ENCODE peak calls at places on chromosome 19, in six cellular contexts. One of them, this sample, is unnamed.

GRCh38 chr19:40116075-40116474 is 25.3 kb upstream of the ZNF780A start:
- DNase-seq in breast epithelium: no peak
- DNase-seq in lung: no peak
- DNase-seq in adrenal gland: no peak
- DNase-seq in ascending aorta: no peak
- DNase-seq in suprapubic skin: no peak
- DNase-seq in this sample: no peak

GRCh38 chr19:10420444-10421239 is at the start of gene PDE4A:
- DNase-seq in ascending aorta: no peak
- DNase-seq in breast epithelium: no peak
- DNase-seq in suprapubic skin: no peak
- DNase-seq in adrenal gland: no peak
- DNase-seq in lung: no peak
- DNase-seq in this sample: no peak

GRCh38 chr19:52602931-52603330 is 32.8 kb downstream of the ZNF701 start:
- DNase-seq in adrenal gland: no peak
- DNase-seq in breast epithelium: no peak
- DNase-seq in lung: no peak
- DNase-seq in ascending aorta: no peak
- DNase-seq in suprapubic skin: no peak
- DNase-seq in this sample: no peak

GRCh38 chr19:19453129-19453461 is 47.6 kb downstream of the GATAD2A start:
- DNase-seq in adrenal gland: no peak
- DNase-seq in breast epithelium: no peak
- DNase-seq in lung: no peak
- DNase-seq in suprapubic skin: no peak
- DNase-seq in ascending aorta: no peak
- DNase-seq in this sample: no peak

GRCh38 chr19:9799162-9799561 is 19.7 kb downstream of the FBXL12 start:
- DNase-seq in suprapubic skin: no peak
- DNase-seq in adrenal gland: no peak
- DNase-seq in ascending aorta: no peak
- DNase-seq in lung: no peak
- DNase-seq in breast epithelium: no peak
- DNase-seq in this sample: no peak

GRCh38 chr19:19276851-19277250 is 3.8 kb upstream of the TM6SF2 start:
- DNase-seq in ascending aorta: no peak
- DNase-seq in lung: no peak
- DNase-seq in adrenal gland: no peak
- DNase-seq in breast epithelium: no peak
- DNase-seq in suprapubic skin: no peak
- DNase-seq in this sample: no peak

GRCh38 chr19:52689804-52690394 is 44.9 kb downstream of the ZNF611 start:
- DNase-seq in adrenal gland: peak; percentile 46
- DNase-seq in ascending aorta: no peak
- DNase-seq in breast epithelium: peak; percentile 60
- DNase-seq in lung: peak; percentile 51
- DNase-seq in suprapubic skin: peak; percentile 84
- DNase-seq in this sample: peak; percentile 88

GRCh38 chr19:51440846-51441409 is 17.3 kb downstream of the SIGLEC8 start:
- DNase-seq in adrenal gland: no peak
- DNase-seq in lung: no peak
- DNase-seq in ascending aorta: no peak
- DNase-seq in suprapubic skin: no peak
- DNase-seq in breast epithelium: no peak
- DNase-seq in this sample: no peak

GRCh38 chr19:33206261-33207039 is 12.3 kb downstream of the LRP3 start:
- DNase-seq in ascending aorta: no peak
- DNase-seq in breast epithelium: no peak
- DNase-seq in lung: no peak
- DNase-seq in suprapubic skin: no peak
- DNase-seq in adrenal gland: no peak
- DNase-seq in this sample: no peak

GRCh38 chr19:30704716-30705115 is 332.5 kb downstream of the ZNF536 start:
- DNase-seq in suprapubic skin: no peak
- DNase-seq in lung: no peak
- DNase-seq in ascending aorta: no peak
- DNase-seq in breast epithelium: no peak
- DNase-seq in adrenal gland: no peak
- DNase-seq in this sample: no peak

GRCh38 chr19:14512420-14512961 is 5.7 kb downstream of the DNAJB1 start:
- DNase-seq in breast epithelium: no peak
- DNase-seq in ascending aorta: no peak
- DNase-seq in adrenal gland: no peak
- DNase-seq in lung: no peak
- DNase-seq in suprapubic skin: no peak
- DNase-seq in this sample: no peak

GRCh38 chr19:17654993-17655392 is 33.2 kb downstream of the UNC13A start:
- DNase-seq in suprapubic skin: no peak
- DNase-seq in ascending aorta: no peak
- DNase-seq in breast epithelium: no peak
- DNase-seq in lung: no peak
- DNase-seq in adrenal gland: no peak
- DNase-seq in this sample: no peak

GRCh38 chr19:55590621-55591020 is 8.7 kb downstream of the FIZ1 start:
- DNase-seq in breast epithelium: no peak
- DNase-seq in lung: no peak
- DNase-seq in adrenal gland: no peak
- DNase-seq in suprapubic skin: no peak
- DNase-seq in ascending aorta: no peak
- DNase-seq in this sample: no peak

GRCh38 chr19:33795370-33796163 is 1.1 kb upstream of the KCTD15 start:
- DNase-seq in adrenal gland: peak; percentile 63
- DNase-seq in breast epithelium: peak; percentile 77
- DNase-seq in lung: peak; percentile 75
- DNase-seq in suprapubic skin: no peak
- DNase-seq in ascending aorta: no peak
- DNase-seq in this sample: no peak

GRCh38 chr19:958967-959685 is 25.0 kb upstream of the WDR18 start:
- DNase-seq in ascending aorta: no peak
- DNase-seq in breast epithelium: no peak
- DNase-seq in lung: no peak
- DNase-seq in adrenal gland: no peak
- DNase-seq in suprapubic skin: no peak
- DNase-seq in this sample: no peak

GRCh38 chr19:38255759-38256052 is 468 bp downstream of the PPP1R14A start:
- DNase-seq in suprapubic skin: no peak
- DNase-seq in breast epithelium: no peak
- DNase-seq in ascending aorta: no peak
- DNase-seq in lung: no peak
- DNase-seq in adrenal gland: peak; percentile 43
- DNase-seq in this sample: no peak

GRCh38 chr19:58356236-58356970 is 3.1 kb upstream of the A1BG start:
- DNase-seq in ascending aorta: no peak
- DNase-seq in breast epithelium: no peak
- DNase-seq in lung: no peak
- DNase-seq in suprapubic skin: no peak
- DNase-seq in adrenal gland: no peak
- DNase-seq in this sample: no peak

GRCh38 chr19:8673281-8673891 is 25.2 kb downstream of the ACTL9 start:
- DNase-seq in ascending aorta: no peak
- DNase-seq in lung: no peak
- DNase-seq in adrenal gland: no peak
- DNase-seq in suprapubic skin: peak; percentile 33
- DNase-seq in breast epithelium: no peak
- DNase-seq in this sample: no peak

GRCh38 chr19:36771275-36772231 is 1.1 kb downstream of the ZNF850 start:
- DNase-seq in suprapubic skin: peak; percentile 70
- DNase-seq in ascending aorta: no peak
- DNase-seq in adrenal gland: peak; percentile 84
- DNase-seq in breast epithelium: peak; percentile 73
- DNase-seq in lung: peak; percentile 53
- DNase-seq in this sample: no peak

GRCh38 chr19:57191141-57192063 is at the start of gene ZNF264:
- DNase-seq in suprapubic skin: peak; percentile 93
- DNase-seq in ascending aorta: peak; percentile 47
- DNase-seq in adrenal gland: peak; percentile 90
- DNase-seq in breast epithelium: peak; percentile 91
- DNase-seq in lung: peak; percentile 93
- DNase-seq in this sample: no peak

GRCh38 chr19:14519245-14519859 is 1.2 kb upstream of the DNAJB1 start:
- DNase-seq in breast epithelium: no peak
- DNase-seq in suprapubic skin: no peak
- DNase-seq in adrenal gland: no peak
- DNase-seq in ascending aorta: no peak
- DNase-seq in lung: no peak
- DNase-seq in this sample: no peak

GRCh38 chr19:45815501-45816216 is 551 bp upstream of the RSPH6A start:
- DNase-seq in adrenal gland: no peak
- DNase-seq in ascending aorta: no peak
- DNase-seq in breast epithelium: no peak
- DNase-seq in lung: no peak
- DNase-seq in suprapubic skin: no peak
- DNase-seq in this sample: no peak

GRCh38 chr19:11457115-11457514 is 21.7 kb downstream of the PRKCSH start:
- DNase-seq in lung: no peak
- DNase-seq in breast epithelium: no peak
- DNase-seq in ascending aorta: no peak
- DNase-seq in suprapubic skin: no peak
- DNase-seq in adrenal gland: no peak
- DNase-seq in this sample: no peak

DNA sequence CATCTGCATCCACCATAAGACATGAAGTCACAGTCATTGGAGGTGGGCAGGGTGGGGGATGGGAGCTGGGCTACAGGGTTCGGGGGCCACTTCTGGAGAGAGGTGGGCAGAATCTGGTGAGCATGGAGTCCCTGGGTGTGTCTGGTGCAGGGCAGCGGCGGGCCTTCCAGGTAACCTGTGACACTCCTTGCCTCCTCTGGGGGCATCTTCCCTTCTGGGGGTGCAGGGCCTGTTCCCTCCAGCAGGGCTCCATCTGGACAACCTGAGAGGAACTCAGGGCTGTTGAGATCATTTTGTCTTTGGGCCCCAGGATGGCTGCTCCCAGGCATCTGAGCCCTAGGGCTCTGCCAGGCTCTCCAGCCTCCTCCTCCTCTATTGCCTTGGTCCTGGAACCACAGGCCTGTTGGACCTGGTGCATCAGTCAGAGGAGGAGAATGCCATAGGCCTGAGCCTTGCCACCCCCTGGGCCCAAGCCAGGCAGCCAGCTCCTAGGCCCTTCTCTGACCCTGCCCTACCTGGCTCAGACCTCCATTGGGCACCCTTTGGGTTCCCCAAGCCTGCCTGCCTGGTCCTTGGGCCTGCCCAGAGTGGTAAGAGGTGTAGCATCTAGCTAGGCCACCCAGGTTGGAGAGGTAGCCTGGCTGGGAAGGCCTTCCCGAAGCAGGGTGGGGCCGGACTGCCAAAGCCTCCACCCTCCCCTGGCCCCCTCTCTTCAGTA is 13.4 kb downstream of the LYL1 start:
- DNase-seq in breast epithelium: no peak
- DNase-seq in suprapubic skin: no peak
- DNase-seq in ascending aorta: no peak
- DNase-seq in lung: no peak
- DNase-seq in adrenal gland: no peak
- DNase-seq in this sample: no peak
- TF ChIP-seq CTCF in breast epithelium: peak; percentile 34
- TF ChIP-seq CTCF in suprapubic skin: peak; percentile 7
- TF ChIP-seq CTCF in ascending aorta: no peak
- TF ChIP-seq CTCF in lung: no peak
- TF ChIP-seq CTCF in adrenal gland: no peak
- TF ChIP-seq CTCF in this sample: no peak

DNA sequence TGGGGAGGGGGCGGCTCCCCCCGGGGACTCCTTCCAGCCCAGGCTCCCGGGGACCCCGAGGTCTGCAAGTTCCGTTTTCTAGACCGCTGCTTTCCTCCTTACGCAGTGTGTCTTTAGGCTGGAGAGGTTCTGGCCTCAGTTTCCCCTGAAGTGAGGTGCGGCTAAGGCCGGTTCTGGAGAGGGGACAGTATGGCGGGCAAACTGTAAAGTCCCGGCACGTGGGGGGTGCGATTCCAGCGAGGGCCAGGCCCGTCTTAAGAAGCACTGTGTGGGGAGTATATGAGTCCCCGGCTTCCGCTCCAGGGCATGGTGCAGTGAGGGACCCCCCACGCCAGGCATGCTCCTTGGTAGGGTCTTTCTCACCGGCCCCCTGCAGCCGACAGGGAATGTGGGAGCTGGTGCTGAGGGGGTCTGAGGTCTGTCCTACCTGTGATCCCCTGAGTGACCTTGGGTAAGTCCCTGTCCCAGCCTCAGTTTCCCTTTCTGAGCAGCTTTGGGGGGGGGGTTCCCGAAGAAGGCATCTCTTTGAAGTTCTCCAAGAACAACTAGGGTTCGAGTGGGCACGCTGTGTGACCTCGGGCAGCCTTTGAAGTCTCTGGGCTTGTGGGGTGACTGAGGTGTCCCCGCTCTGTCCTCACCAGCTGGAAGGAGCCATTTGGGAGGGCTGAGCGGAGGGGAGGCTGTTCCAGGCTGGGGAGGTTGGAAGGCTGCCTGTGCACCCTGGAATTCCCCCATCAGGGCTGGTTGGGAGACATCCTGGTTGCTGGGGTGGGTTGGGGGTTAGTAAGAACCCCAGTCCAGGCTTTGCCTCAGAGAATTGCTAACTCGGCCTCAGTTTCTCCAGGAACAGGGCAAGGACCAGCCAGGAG is 1.4 kb downstream of the NFIC start:
- DNase-seq in adrenal gland: peak; percentile 56
- DNase-seq in suprapubic skin: no peak
- DNase-seq in ascending aorta: no peak
- DNase-seq in lung: no peak
- DNase-seq in breast epithelium: no peak
- DNase-seq in this sample: no peak
- H3K27ac ChIP-seq in adrenal gland: peak overlapping the region; percentile 98
- H3K27ac ChIP-seq in suprapubic skin: peak overlapping the region; percentile 95
- H3K27ac ChIP-seq in ascending aorta: peak overlapping the region; percentile 100
- H3K27ac ChIP-seq in lung: peak overlapping the region; percentile 86
- H3K27ac ChIP-seq in breast epithelium: peak overlapping the region; percentile 99
- H3K27ac ChIP-seq in this sample: peak overlapping the region; percentile 100

GRCh38 chr19:4557186-4557970 is 2.1 kb downstream of the SEMA6B start:
- DNase-seq in adrenal gland: no peak
- DNase-seq in suprapubic skin: no peak
- DNase-seq in breast epithelium: no peak
- DNase-seq in lung: no peak
- DNase-seq in ascending aorta: no peak
- DNase-seq in this sample: no peak
- TF ChIP-seq CTCF in adrenal gland: no peak
- TF ChIP-seq CTCF in suprapubic skin: no peak
- TF ChIP-seq CTCF in breast epithelium: no peak
- TF ChIP-seq CTCF in lung: no peak
- TF ChIP-seq CTCF in ascending aorta: no peak
- TF ChIP-seq CTCF in this sample: no peak

DNA sequence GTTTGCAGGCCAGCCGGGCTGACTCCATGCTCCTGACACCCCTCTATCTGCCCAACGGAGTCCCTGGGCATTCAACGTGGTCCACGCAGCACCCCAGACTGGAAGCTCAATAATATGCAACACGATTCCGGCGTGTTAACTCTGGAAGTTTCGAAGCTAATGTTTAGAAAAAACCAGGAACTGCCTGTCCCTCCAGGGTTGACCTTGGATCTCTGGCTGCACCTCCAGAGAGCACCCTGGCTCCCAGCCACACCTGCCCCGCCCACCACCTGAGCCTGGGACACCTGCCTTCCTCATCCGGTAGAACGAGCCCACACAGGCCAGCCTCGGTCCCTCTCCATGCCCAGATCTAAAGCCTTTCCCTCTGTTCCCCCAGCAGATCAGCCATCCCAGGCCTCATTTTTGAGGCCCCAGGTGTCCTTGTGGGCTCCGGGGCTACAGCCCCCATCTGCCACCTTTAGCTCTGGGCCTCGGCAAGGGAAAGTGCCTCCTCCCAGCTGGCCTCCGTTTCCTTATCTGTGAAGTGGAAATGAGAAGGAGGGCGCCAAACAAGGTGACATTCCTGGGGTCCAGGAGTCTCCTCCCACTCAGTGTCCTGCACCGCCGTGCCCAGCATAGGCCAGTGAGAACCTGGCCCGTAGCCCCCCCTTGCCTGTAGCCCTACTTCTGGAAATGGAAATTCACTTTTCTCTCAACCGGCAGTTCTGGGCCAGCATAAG is 38.7 kb downstream of the KLF2 start:
- DNase-seq in breast epithelium: peak; percentile 66
- DNase-seq in lung: peak; percentile 71
- DNase-seq in suprapubic skin: no peak
- DNase-seq in adrenal gland: no peak
- DNase-seq in ascending aorta: no peak
- DNase-seq in this sample: no peak
- H3K27ac ChIP-seq in breast epithelium: peak overlapping the region; percentile 48
- H3K27ac ChIP-seq in lung: peak overlapping the region; percentile 15
- H3K27ac ChIP-seq in suprapubic skin: no peak overlapping the region
- H3K27ac ChIP-seq in adrenal gland: no peak overlapping the region
- H3K27ac ChIP-seq in ascending aorta: no peak overlapping the region
- H3K27ac ChIP-seq in this sample: no peak overlapping the region

This sample was measured in vagina.